ENCODE peak calls at places on chromosomes 2 and 18, in eight cellular contexts. B is brain microvascular endothelial cell, X is H9, E is heart right ventricle, Y is endodermal cell, V is HL-60, J is heart left ventricle, W is colonic mucosa. K is an unnamed sample. For H3K27me3, the result is how much of the 10 kb centered on the place peaks cover.

GRCh38 chr2:190959911-190960788 is 53.8 kb downstream of the STAT1 start:
- DNase-seq in B (no peak), X (no peak), E (no peak), Y (no peak), V (no peak), J (no peak), W (no peak), K (no peak)

GRCh38 chr18:78642561-78643398 is 336.8 kb upstream of the SALL3 start:
- DNase-seq in B (no peak), X (no peak), E (no peak), Y (no peak), V (peak), J (no peak), W (no peak), K (no peak)

GRCh38 chr2:121777699-121778058 is 22.2 kb downstream of the TSN start:
- DNase-seq in B (peak), X (no peak), E (no peak), Y (no peak), V (no peak), J (no peak), W (no peak), K (no peak)

GRCh38 chr2:79210274-79210917 is 50.8 kb upstream of the REG3A start:
- DNase-seq in B (no peak), X (no peak), E (no peak), Y (no peak), V (no peak), J (no peak), W (no peak), K (no peak)

GRCh38 chr2:99485824-99486223 is 4.0 kb downstream of the REV1 start:
- DNase-seq in B (no peak), X (no peak), E (no peak), Y (no peak), V (no peak), J (no peak), W (no peak), K (no peak)

GRCh38 chr2:152925540-152926448 is 207.4 kb downstream of the ARL6IP6 start:
- DNase-seq in B (no peak), X (peak), E (peak), Y (peak), V (peak), J (no peak), W (peak), K (peak)

GRCh38 chr2:73503992-73504570 is 118.4 kb downstream of the ALMS1 start:
- DNase-seq in B (peak), X (no peak), E (no peak), Y (no peak), V (no peak), J (no peak), W (no peak), K (no peak)

GRCh38 chr2:127620867-127621266 is 25.1 kb upstream of the GPR17 start:
- DNase-seq in B (no peak), X (no peak), E (no peak), Y (peak), V (no peak), J (no peak), W (no peak), K (no peak)

GRCh38 chr2:233487748-233488345 is 78.7 kb downstream of the USP40 start:
- DNase-seq in B (no peak), X (no peak), E (no peak), Y (no peak), V (no peak), J (no peak), W (no peak), K (no peak)

GRCh38 chr2:195408811-195409210 is 248.2 kb upstream of the SLC39A10 start:
- DNase-seq in B (no peak), X (no peak), E (no peak), Y (no peak), V (no peak), J (no peak), W (no peak), K (no peak)

GRCh38 chr2:146652311-146652710 is 1192.5 kb upstream of the ACVR2A start:
- DNase-seq in B (peak), X (no peak), E (no peak), Y (no peak), V (no peak), J (no peak), W (no peak), K (no peak)

GRCh38 chr2:182448371-182448770 is 21.5 kb upstream of the PDE1A start:
- DNase-seq in B (no peak), X (no peak), E (no peak), Y (no peak), V (no peak), J (no peak), W (no peak), K (no peak)

GRCh38 chr2:239927424-239927981 is 97.6 kb downstream of the NDUFA10 start:
- DNase-seq in B (peak), X (peak), E (no peak), Y (peak), V (no peak), J (peak), W (peak), K (no peak)

GRCh38 chr2:72109904-72110303 is 37.8 kb downstream of the CYP26B1 start:
- DNase-seq in B (no peak), X (no peak), E (no peak), Y (peak), V (no peak), J (no peak), W (peak), K (no peak)

GRCh38 chr2:126851756-126852155 is 46.9 kb upstream of the TEX51 start:
- DNase-seq in B (no peak), X (no peak), E (no peak), Y (no peak), V (no peak), J (no peak), W (no peak), K (no peak)

GRCh38 chr2:28729698-28730097 is 21.9 kb upstream of the PPP1CB start:
- DNase-seq in B (no peak), X (no peak), E (no peak), Y (no peak), V (no peak), J (no peak), W (no peak), K (no peak)

GRCh38 chr2:237677951-237678481 is 50.6 kb downstream of the LRRFIP1 start:
- DNase-seq in B (peak), X (no peak), E (no peak), Y (no peak), V (peak), J (no peak), W (peak), K (no peak)

GRCh38 chr18:42614619-42615293 is 500.7 kb downstream of the RIT2 start:
- DNase-seq in B (peak), X (no peak), E (no peak), Y (no peak), V (no peak), J (no peak), W (no peak), K (no peak)

GRCh38 chr2:240572141-240573031 is 4.1 kb downstream of the RNPEPL1 start:
- DNase-seq in B (no peak), X (no peak), E (peak), Y (no peak), V (no peak), J (peak), W (no peak), K (peak)

GRCh38 chr2:46072146-46072820 is 224.9 kb upstream of the EPAS1 start:
- DNase-seq in B (peak), X (no peak), E (no peak), Y (no peak), V (no peak), J (no peak), W (no peak), K (no peak)

GRCh38 chr2:170222298-170222697 is 44.4 kb downstream of the MYO3B start:
- DNase-seq in B (peak), X (peak), E (no peak), Y (peak), V (no peak), J (no peak), W (no peak), K (no peak)

GRCh38 chr2:48145845-48146452 is 239.7 kb upstream of the FBXO11 start:
- DNase-seq in B (peak), X (no peak), E (no peak), Y (no peak), V (peak), J (no peak), W (no peak), K (no peak)

GRCh38 chr2:192888090-192888489 is 693.4 kb upstream of the TMEFF2 start:
- DNase-seq in B (no peak), X (no peak), E (no peak), Y (no peak), V (no peak), J (no peak), W (no peak), K (no peak)

GRCh38 chr2:187783446-187783845 is 229.2 kb upstream of the TFPI start:
- DNase-seq in B (peak), X (no peak), E (no peak), Y (no peak), V (no peak), J (no peak), W (no peak), K (no peak)

GRCh38 chr2:241982711-241983570 is 113.4 kb downstream of the RTP5 start:
- DNase-seq in B (no peak), X (peak), E (no peak), Y (peak), V (no peak), J (no peak), W (no peak), K (no peak)

GRCh38 chr2:69046221-69046662 is 33.3 kb downstream of the ANTXR1 start:
- DNase-seq in B (peak), X (no peak), E (no peak), Y (peak), V (no peak), J (no peak), W (no peak), K (no peak)

GRCh38 chr2:24076849-24077534 is 866 bp upstream of the SF3B6 start:
- DNase-seq in B (no peak), X (no peak), E (no peak), Y (no peak), V (peak), J (peak), W (no peak), K (no peak)

GRCh38 chr2:219886615-219887014 is 259.2 kb downstream of the SLC4A3 start:
- DNase-seq in B (no peak), X (peak), E (no peak), Y (peak), V (no peak), J (no peak), W (no peak), K (no peak)

GRCh38 chr18:33184178-33184577 is 256.3 kb downstream of the CCDC178 start:
- DNase-seq in B (no peak), X (no peak), E (no peak), Y (no peak), V (no peak), J (no peak), W (no peak), K (no peak)

GRCh38 chr2:213166109-213166508 is 14.7 kb upstream of the IKZF2 start:
- DNase-seq in B (no peak), X (no peak), E (no peak), Y (no peak), V (no peak), J (no peak), W (no peak), K (no peak)

GRCh38 chr2:85394976-85395375 is 15.2 kb downstream of the CAPG start:
- DNase-seq in B (no peak), X (no peak), E (no peak), Y (no peak), V (no peak), J (no peak), W (no peak), K (no peak)

GRCh38 chr2:239521518-239521815 is 120.6 kb upstream of the HDAC4 start:
- DNase-seq in B (no peak), X (no peak), E (no peak), Y (no peak), V (no peak), J (peak), W (no peak), K (no peak)

GRCh38 chr2:226985227-226985946 is 149.5 kb downstream of the RHBDD1 start:
- DNase-seq in B (peak), X (no peak), E (no peak), Y (peak), V (peak), J (no peak), W (peak), K (no peak)

GRCh38 chr2:174329157-174329715 is 5.5 kb upstream of the SP9 start:
- DNase-seq in B (no peak), X (no peak), E (no peak), Y (no peak), V (no peak), J (no peak), W (no peak), K (no peak)
- H3K27me3 ChIP-seq in B (half or more), X (half or more), E (half or more), Y (half or more), V (half or more), J (half or more), W (half or more), K (under half)

GRCh38 chr2:42931147-42931817 is 138.9 kb upstream of the HAAO start:
- DNase-seq in B (no peak), X (peak), E (no peak), Y (peak), V (no peak), J (peak), W (no peak), K (no peak)
- TF ChIP-seq CTCF in B (peak), X (peak), E (peak), Y (peak), V (no peak), J (no peak), W (peak), K (no peak)

GRCh38 chr2:174343343-174343637 is 8.5 kb downstream of the SP9 start:
- DNase-seq in B (no peak), X (no peak), E (no peak), Y (no peak), V (no peak), J (no peak), W (no peak), K (no peak)

GRCh38 chr2:174342600-174343342 is 8.0 kb downstream of the SP9 start:
- DNase-seq in B (no peak), X (no peak), E (no peak), Y (peak), V (no peak), J (peak), W (no peak), K (no peak)

GRCh38 chr2:174341301-174341994 is 6.7 kb downstream of the SP9 start:
- DNase-seq in B (peak), X (peak), E (peak), Y (peak), V (peak), J (peak), W (peak), K (peak)

GRCh38 chr2:174340400-174341300 is 5.9 kb downstream of the SP9 start:
- DNase-seq in B (no peak), X (peak), E (no peak), Y (peak), V (no peak), J (no peak), W (no peak), K (no peak)

DNA sequence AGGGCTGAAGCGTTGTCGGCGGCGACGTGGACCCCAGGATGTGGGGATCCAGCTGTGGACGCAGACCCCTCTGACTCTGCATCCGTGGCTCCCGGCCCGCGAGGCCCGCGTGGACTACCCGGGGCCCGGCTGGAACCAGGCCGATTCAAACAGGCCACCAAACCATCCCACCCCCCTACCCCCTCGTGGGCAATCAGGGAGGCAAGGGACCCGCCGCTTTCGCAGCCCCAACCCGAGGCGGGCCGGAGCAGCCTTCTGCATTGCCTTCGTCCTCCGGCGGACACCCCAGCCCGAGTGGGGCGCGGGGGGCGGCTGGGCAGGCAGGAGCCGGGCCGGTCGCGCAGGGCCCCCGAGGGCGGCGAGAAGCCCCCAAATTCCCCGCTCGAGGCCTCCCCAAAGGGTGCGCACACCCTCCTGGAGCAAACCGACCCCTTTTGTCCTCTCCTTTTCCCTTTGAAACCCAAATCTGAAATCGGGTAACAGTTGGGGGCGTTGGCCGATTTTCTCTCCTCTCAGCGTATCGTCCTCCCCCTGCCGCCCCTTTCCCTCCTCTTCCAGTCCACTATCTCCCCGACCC is 7.3 kb downstream of the SP9 start:
- DNase-seq in B (no peak), X (no peak), E (no peak), Y (peak), V (no peak), J (peak), W (no peak), K (no peak)
- H3K27me3 ChIP-seq in B (half or more), X (half or more), E (half or more), Y (half or more), V (half or more), J (half or more), W (half or more), K (half or more)

DNA sequence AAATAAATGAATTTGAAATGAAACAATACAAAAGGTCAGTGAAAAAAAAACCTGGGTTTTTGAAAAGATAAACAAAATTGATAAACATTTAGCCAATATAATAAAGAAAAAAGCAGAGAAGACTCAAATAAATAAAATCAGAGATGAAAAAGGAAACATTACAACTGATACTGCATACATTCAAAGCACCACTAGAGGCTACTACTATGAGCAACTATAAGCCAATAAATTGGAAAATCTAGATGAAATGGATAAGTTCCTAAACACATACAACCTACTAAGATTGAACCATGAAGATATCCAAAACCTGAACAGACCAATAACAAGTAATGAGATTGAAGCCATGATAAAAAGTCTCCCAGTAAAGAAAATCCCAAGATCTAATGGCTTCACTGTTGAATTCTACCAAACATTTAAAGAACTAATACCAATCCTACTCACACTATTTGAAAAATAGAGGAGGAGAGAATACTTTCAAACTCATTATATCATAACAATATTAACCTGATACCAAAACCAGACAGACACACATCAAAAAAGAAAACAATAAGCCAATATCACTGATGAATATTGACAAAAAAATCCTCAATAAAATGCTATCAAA is 80.8 kb upstream of the CERS6 start:
- DNase-seq in B (no peak), X (no peak), E (no peak), Y (no peak), V (no peak), J (no peak), W (no peak), K (no peak)
- TF ChIP-seq CTCF in B (peak), X (peak), E (no peak), Y (peak), V (peak), J (peak), W (no peak), K (peak)

GRCh38 chr18:13296868-13297574 is 78.5 kb downstream of the LDLRAD4 start:
- DNase-seq in B (no peak), X (no peak), E (no peak), Y (peak), V (no peak), J (no peak), W (no peak), K (no peak)

GRCh38 chr18:13298262-13298661 is 79.7 kb downstream of the LDLRAD4 start:
- DNase-seq in B (no peak), X (no peak), E (no peak), Y (peak), V (no peak), J (no peak), W (no peak), K (no peak)

GRCh38 chr18:13294309-13294708 is 75.7 kb downstream of the LDLRAD4 start:
- DNase-seq in B (no peak), X (no peak), E (no peak), Y (no peak), V (no peak), J (no peak), W (no peak), K (no peak)

GRCh38 chr18:13292736-13293135 is 74.2 kb downstream of the LDLRAD4 start:
- DNase-seq in B (no peak), X (no peak), E (no peak), Y (peak), V (no peak), J (no peak), W (no peak), K (no peak)

GRCh38 chr18:13295894-13296293 is 77.3 kb downstream of the LDLRAD4 start:
- DNase-seq in B (no peak), X (no peak), E (no peak), Y (peak), V (no peak), J (no peak), W (no peak), K (no peak)
- H3K27me3 ChIP-seq in B (under half), X (under half), E (under half), Y (under half), V (under half), J (under half), W (under half), K (under half)

K was measured in psoas muscle.